ENCODE peak calls at places on chromosome 13, in seven cellular contexts. W, U, E, J, F, M and Y are unnamed samples.
A peak's percentile ranks its signal among the peaks of the same experiment; 100 is the strongest.

GRCh38 chr13:40376296-40376849 is 290.1 kb downstream of the FOXO1 start:
- DNase-seq in E (no peak), U (no peak), M (no peak), W (no peak), F (no peak), J (no peak), Y (no peak)

GRCh38 chr13:73335226-73335625 is 276.4 kb downstream of the KLF5 start:
- DNase-seq in U (peak; percentile 96), E (no peak), M (no peak), W (no peak), J (peak; percentile 8), F (no peak), Y (no peak)

GRCh38 chr13:24995225-24995804 is 100.6 kb upstream of the PABPC3 start:
- DNase-seq in J (no peak), E (peak; percentile 69), U (peak; percentile 64), W (no peak), M (no peak), F (peak; percentile 96), Y (peak; percentile 66)

GRCh38 chr13:45695198-45695730 is 6.9 kb upstream of the CBY2 start:
- DNase-seq in M (no peak), F (no peak), W (no peak), J (no peak), E (no peak), U (no peak), Y (no peak)

GRCh38 chr13:31263346-31263745 is 63.6 kb downstream of the B3GLCT start:
- DNase-seq in E (no peak), U (no peak), F (no peak), W (no peak), J (no peak), M (no peak), Y (no peak)

GRCh38 chr13:110317093-110317492 is 10.0 kb downstream of the COL4A2 start:
- DNase-seq in F (no peak), U (peak; percentile 18), M (no peak), J (no peak), W (no peak), E (peak; percentile 32), Y (no peak)

GRCh38 chr13:74134777-74135305 is 637 bp upstream of the KLF12 start:
- DNase-seq in E (peak; percentile 59), F (no peak), W (peak; percentile 88), M (peak; percentile 66), U (no peak), J (no peak), Y (no peak)

GRCh38 chr13:51638497-51638871 is 54.2 kb downstream of the WDFY2 start:
- DNase-seq in W (no peak), U (no peak), E (no peak), F (no peak), J (no peak), M (no peak), Y (no peak)

GRCh38 chr13:39536906-39537305 is 66.1 kb downstream of the LHFPL6 start:
- DNase-seq in F (no peak), W (no peak), E (no peak), U (no peak), M (no peak), J (no peak), Y (no peak)

GRCh38 chr13:97934590-97934989 is 18.9 kb upstream of the IPO5 start:
- DNase-seq in J (no peak), F (peak; percentile 12), M (no peak), W (no peak), E (no peak), U (no peak), Y (no peak)

GRCh38 chr13:114009590-114010400 is 35.9 kb upstream of the C13orf46 start:
- DNase-seq in J (no peak), W (peak; percentile 41), U (no peak), E (no peak), F (no peak), M (no peak), Y (no peak)

GRCh38 chr13:79989251-79989661 is 351.7 kb downstream of the SPRY2 start:
- DNase-seq in J (no peak), U (peak; percentile 67), W (no peak), E (peak; percentile 91), F (no peak), M (no peak), Y (no peak)

GRCh38 chr13:73059460-73060250 is 850 bp downstream of the KLF5 start:
- DNase-seq in U (peak; percentile 60), J (no peak), M (peak; percentile 44), F (peak; percentile 80), W (peak; percentile 92), E (peak; percentile 47), Y (no peak)

GRCh38 chr13:35552172-35552844 is 75.8 kb upstream of the MAB21L1 start:
- DNase-seq in M (no peak), F (no peak), E (no peak), U (peak; percentile 79), J (no peak), W (no peak), Y (no peak)

GRCh38 chr13:48801255-48801654 is 147.5 kb downstream of the CYSLTR2 start:
- DNase-seq in J (no peak), E (no peak), U (no peak), W (no peak), F (no peak), M (no peak), Y (peak; percentile 54)

GRCh38 chr13:33633701-33634525 is 184.0 kb upstream of the RFC3 start:
- DNase-seq in J (no peak), E (no peak), U (no peak), M (no peak), F (no peak), W (no peak), Y (no peak)

GRCh38 chr13:113145496-113145895 is 13.0 kb upstream of the PROZ start:
- DNase-seq in F (no peak), W (no peak), U (no peak), M (no peak), J (no peak), E (no peak), Y (no peak)

GRCh38 chr13:34076943-34077703 is 259.2 kb downstream of the RFC3 start:
- DNase-seq in U (peak; percentile 38), M (no peak), W (no peak), J (no peak), F (peak; percentile 55), E (no peak), Y (no peak)

GRCh38 chr13:113562085-113562749 is 22.3 kb upstream of the TFDP1 start:
- DNase-seq in U (peak; percentile 60), M (peak; percentile 54), F (peak; percentile 93), E (peak; percentile 99), W (peak; percentile 61), J (no peak), Y (peak; percentile 48)

GRCh38 chr13:99948907-99949656 is 22.5 kb downstream of the ZIC5 start:
- DNase-seq in W (no peak), E (no peak), U (no peak), M (no peak), J (no peak), F (no peak), Y (no peak)
- H3K27me3 ChIP-seq in W (peaks cover 86% of the 10 kb centered on the region), E (peaks cover 99% of the 10 kb centered on the region), U (peaks cover 25% of the 10 kb centered on the region), M (peaks cover 21% of the 10 kb centered on the region), J (no peaks in the 10 kb centered on the region), F (peaks cover 14% of the 10 kb centered on the region), Y (peaks cover 31% of the 10 kb centered on the region)

DNA sequence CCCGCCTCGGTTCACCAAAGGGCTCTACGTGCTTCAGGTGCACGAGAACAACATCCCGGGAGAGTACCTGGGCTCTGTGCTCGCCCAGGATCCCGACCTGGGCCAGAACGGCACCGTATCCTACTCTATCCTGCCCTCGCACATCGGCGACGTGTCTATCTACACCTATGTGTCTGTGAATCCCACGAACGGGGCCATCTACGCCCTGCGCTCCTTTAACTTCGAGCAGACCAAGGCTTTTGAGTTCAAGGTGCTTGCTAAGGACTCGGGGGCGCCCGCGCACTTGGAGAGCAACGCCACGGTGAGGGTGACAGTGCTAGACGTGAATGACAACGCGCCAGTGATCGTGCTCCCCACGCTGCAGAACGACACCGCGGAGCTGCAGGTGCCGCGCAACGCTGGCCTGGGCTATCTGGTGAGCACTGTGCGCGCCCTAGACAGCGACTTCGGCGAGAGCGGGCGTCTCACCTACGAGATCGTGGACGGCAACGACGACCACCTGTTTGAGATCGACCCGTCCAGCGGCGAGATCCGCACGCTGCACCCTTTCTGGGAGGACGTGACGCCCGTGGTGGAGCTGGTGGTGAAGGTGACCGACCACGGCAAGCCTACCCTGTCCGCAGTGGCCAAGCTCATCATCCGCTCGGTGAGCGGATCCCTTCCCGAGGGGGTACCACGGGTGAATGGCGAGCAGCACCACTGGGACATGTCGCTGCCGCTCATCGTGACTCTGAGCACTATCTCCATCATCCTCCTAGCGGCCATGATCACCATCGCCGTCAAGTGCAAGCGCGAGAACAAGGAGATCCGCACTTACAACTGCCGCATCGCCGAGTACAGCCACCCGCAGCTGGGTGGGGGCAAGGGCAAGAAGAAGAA is 2.6 kb downstream of the PCDH17 start:
- DNase-seq in W (peak; percentile 76), M (peak; percentile 12), J (no peak), F (peak; percentile 74), U (no peak), E (no peak), Y (no peak)
- H3K27me3 ChIP-seq in W (peaks cover 69% of the 10 kb centered on the region), M (peaks cover 43% of the 10 kb centered on the region), J (no peaks in the 10 kb centered on the region), F (peaks cover 83% of the 10 kb centered on the region), U (no peaks in the 10 kb centered on the region), E (peaks cover 18% of the 10 kb centered on the region), Y (peaks cover 38% of the 10 kb centered on the region)

GRCh38 chr13:83880275-83881027 is 1.8 kb downstream of the SLITRK1 start:
- DNase-seq in U (no peak), M (no peak), W (no peak), F (peak; percentile 28), J (no peak), E (no peak), Y (no peak)

GRCh38 chr13:83881031-83881727 is 1.1 kb downstream of the SLITRK1 start:
- DNase-seq in W (no peak), F (peak; percentile 10), M (no peak), U (no peak), J (no peak), E (no peak), Y (no peak)

GRCh38 chr13:83877901-83878300 is 4.4 kb downstream of the SLITRK1 start:
- DNase-seq in W (no peak), F (peak; percentile 42), E (no peak), J (no peak), U (no peak), M (no peak), Y (no peak)

GRCh38 chr13:83878691-83879410 is 3.4 kb downstream of the SLITRK1 start:
- DNase-seq in M (no peak), F (peak; percentile 67), E (no peak), J (no peak), U (no peak), W (peak; percentile 59), Y (no peak)

DNA sequence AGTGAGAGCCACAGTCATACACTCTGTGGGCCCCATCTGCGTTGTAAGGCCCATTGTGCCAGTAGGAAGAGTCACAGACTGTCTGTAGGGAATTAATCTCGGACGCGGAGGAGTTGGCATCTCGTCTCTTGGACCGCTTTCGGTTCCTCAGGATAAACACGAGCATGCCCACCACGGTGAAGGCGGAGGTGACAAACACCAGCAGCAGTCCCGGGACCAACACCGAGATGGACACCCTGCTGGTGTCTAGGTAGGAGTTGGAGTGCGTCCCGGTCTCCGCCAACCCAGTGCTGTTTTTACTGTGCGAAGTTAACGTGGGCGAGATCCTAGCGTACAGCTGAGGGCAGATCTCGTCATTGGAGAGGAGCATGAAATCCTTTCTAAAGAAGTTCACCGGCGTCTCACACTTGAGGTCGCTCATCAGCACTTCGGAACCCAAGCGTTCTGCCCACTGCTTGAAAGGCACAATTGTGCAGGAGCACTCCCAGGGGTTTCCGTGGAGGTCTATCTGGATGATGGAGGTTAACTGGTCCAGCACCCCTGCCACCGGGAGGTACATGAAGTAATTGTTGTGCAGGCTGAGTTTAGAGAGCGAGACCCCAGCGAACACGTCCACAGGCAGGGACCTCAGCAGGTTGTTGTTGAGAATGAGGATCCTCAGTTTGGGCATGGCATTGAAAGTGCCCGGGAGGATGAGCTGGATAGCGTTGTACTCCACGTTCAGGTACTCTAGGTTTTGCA is 2.7 kb downstream of the SLITRK1 start:
- DNase-seq in E (no peak), U (no peak), M (no peak), W (no peak), F (peak; percentile 32), J (no peak), Y (no peak)
- H3K27me3 ChIP-seq in E (no peaks in the 10 kb centered on the region), U (no peaks in the 10 kb centered on the region), M (peaks cover 39% of the 10 kb centered on the region), W (peaks cover 69% of the 10 kb centered on the region), F (peaks cover 77% of the 10 kb centered on the region), J (peaks cover 2% of the 10 kb centered on the region), Y (peaks cover 29% of the 10 kb centered on the region)

GRCh38 chr13:27403727-27404385 is 20.6 kb upstream of the GTF3A start:
- DNase-seq in F (no peak), J (no peak), E (no peak), M (no peak), W (no peak), U (no peak), Y (no peak)
- H3K27me3 ChIP-seq in F (no peaks in the 10 kb centered on the region), J (no peaks in the 10 kb centered on the region), E (peaks cover 2% of the 10 kb centered on the region), M (no peaks in the 10 kb centered on the region), W (no peaks in the 10 kb centered on the region), U (peaks cover 34% of the 10 kb centered on the region), Y (peaks cover 17% of the 10 kb centered on the region)